ENCODE peak calls at places on chromosomes 7 and 10, in six cellular contexts. V is neural crest cell, R is Calu3, J is uterus, Q is thoracic aorta, H is fibroblast of the aortic adventitia. B is an unnamed sample.

GRCh38 chr7:100705341-100705752 is 574 bp upstream of the POP7 start:
- DNase-seq in R (peak), Q (no peak), H (peak), V (peak), J (peak), B (no peak)

GRCh38 chr7:151080091-151080521 is 503 bp downstream of the FASTK start:
- DNase-seq in J (peak), R (no peak), Q (no peak), H (no peak), V (no peak), B (peak)

GRCh38 chr7:150801946-150802771 is 1.6 kb downstream of the TMEM176A start:
- DNase-seq in V (no peak), R (no peak), H (no peak), Q (no peak), J (no peak), B (no peak)

GRCh38 chr7:25852249-25852994 is 299.6 kb upstream of the NFE2L3 start:
- DNase-seq in R (no peak), Q (no peak), H (no peak), V (peak), J (peak), B (no peak)

GRCh38 chr7:74155810-74156395 is 18.3 kb upstream of the EIF4H start:
- DNase-seq in J (no peak), H (no peak), R (no peak), Q (no peak), V (no peak), B (no peak)

GRCh38 chr10:20742737-20743136 is 154.4 kb downstream of the NEBL start:
- DNase-seq in H (no peak), V (no peak), Q (no peak), R (no peak), J (no peak), B (no peak)

GRCh38 chr10:30587522-30588031 is 42.0 kb downstream of the LYZL2 start:
- DNase-seq in J (no peak), Q (no peak), R (peak), H (no peak), V (no peak), B (no peak)

GRCh38 chr7:132871419-132871818 is 210.5 kb downstream of the CHCHD3 start:
- DNase-seq in J (no peak), R (no peak), Q (no peak), V (no peak), H (no peak), B (no peak)

GRCh38 chr7:87934699-87935372 is 785 bp downstream of the ADAM22 start:
- DNase-seq in H (peak), Q (no peak), J (no peak), R (no peak), V (peak), B (peak)

GRCh38 chr7:75937958-75938786 is 23.2 kb downstream of the POR start:
- DNase-seq in H (peak), R (no peak), Q (peak), J (peak), V (no peak), B (no peak)

GRCh38 chr10:59971915-59972314 is 65.6 kb upstream of the CCDC6 start:
- DNase-seq in Q (no peak), R (peak), V (no peak), J (no peak), H (peak), B (peak)

DNA sequence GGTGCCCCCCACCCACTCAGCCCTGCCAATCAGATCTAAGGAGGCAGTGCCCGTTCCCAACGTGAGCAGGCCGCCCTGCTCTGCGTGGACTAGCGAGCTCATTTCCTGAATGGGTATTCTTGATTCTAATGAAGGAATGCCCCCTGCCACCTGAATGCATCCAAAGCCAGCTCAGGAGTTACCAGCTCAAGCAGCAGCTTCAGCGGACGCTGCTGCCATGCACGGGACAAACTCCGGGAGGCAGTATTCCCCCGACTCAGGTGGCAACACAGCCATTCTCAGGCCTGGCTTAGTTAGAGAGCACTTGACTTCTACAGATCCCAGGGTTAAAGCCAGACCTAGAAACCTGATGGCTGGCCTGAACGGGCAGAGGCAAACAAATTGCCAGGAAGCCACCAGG is 25.8 kb downstream of the PSAP start:
- DNase-seq in H (no peak), J (no peak), R (no peak), V (no peak), Q (no peak), B (no peak)
- TF ChIP-seq CTCF in H (no peak), J (no peak), R (no peak), V (no peak), Q (no peak), B (no peak)

DNA sequence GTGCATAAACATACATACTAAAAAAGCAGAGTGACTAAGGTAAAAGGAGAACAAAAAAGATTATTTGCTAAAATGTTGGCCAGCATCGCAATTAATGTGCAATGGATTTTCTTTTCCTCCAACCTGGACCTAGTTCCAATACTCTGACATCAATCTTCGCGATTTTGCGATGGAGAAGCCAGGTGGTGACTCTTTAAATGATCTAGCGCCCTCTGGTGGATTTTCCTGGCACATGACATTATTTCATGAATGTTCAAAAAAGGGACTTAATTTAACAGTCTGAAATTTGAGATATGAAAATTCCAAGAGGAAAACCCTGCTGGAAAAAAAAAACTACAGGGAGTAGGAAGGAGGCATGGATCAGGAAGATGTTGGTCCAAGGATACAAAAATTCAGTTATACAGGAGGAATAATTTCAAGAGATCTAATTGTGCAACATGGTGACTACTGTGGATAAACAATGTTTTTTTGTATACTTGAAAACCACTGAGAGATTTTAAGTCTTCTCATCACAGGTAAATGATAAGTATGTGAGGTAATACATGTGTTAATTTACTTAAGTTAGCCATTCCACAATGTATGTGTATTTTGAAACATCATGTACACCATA is 4.3 kb upstream of the KCNMA1 start:
- DNase-seq in H (peak), J (peak), R (peak), Q (peak), V (peak), B (peak)
- TF ChIP-seq CTCF in H (peak), J (peak), R (peak), Q (peak), V (peak), B (peak)

DNA sequence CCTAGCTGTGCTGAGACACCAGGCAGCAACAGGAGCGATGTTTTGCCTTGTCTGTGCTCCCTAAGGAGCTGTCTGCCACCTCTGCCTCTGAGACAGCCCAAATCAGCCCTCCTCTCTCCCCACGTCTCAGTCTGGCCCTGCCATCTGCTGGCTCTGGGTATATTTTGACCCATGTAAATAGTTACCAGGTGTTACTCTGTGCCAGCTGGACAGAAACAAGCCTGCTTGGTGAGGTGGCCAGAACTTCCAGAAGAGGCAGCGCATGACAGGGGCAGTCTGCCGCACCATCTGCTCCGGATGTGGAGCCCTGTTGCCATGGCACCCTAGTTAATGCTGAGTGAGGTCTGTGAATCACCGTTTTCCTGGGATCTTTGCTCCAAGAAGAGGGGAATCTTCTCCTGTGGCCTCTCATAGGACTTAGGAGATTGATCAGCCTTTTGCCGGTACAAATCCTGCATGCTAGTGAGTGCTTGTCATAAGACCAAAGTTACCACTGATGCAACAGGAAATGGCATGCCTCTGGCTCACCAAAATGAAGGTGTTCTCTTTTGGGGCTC is 31.8 kb downstream of the GSTO2 start:
- DNase-seq in J (peak), Q (peak), H (peak), V (no peak), R (no peak), B (peak)
- TF ChIP-seq CTCF in J (no peak), Q (no peak), H (no peak), V (no peak), R (no peak), B (peak)

DNA sequence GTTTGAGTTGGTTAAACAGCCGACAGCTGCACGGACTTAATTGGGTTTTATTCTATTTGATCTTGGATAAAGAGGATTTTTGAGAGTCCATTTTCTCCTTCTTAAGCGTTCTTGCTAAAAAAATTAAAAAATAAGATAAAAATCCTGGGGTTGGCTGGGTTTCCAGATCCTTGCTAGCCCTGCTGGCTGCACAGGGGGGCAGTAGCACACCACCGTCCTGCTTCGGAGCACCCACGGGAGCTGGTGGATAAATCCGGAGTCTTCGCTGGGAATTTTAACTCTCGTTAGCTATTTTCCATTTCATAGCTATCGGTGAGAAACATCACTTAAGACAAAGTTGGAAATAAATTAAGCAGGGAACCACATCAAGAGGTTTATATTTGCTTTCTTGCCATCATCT is 792.1 kb downstream of the TYW1 start:
- DNase-seq in J (no peak), H (peak), R (no peak), Q (no peak), V (peak), B (no peak)
- TF ChIP-seq CTCF in J (no peak), H (peak), R (no peak), Q (no peak), V (peak), B (peak)

GRCh38 chr7:2141656-2142055 is 91.1 kb downstream of the MAD1L1 start:
- DNase-seq in V (no peak), H (no peak), R (no peak), Q (no peak), J (no peak), B (no peak)
- TF ChIP-seq CTCF in V (no peak), H (no peak), R (no peak), Q (no peak), J (no peak), B (no peak)